ENCODE peak calls at places on chromosomes 7 and 10, in seven cellular contexts. D is cardiac fibroblast, G is uterus, B is AG04450, H is fibroblast of mammary gland, U is GM12865, W is cardiac muscle cell. C is an unnamed sample.

GRCh38 chr10:69733791-69734261 is 67.9 kb upstream of the COL13A1 start:
- DNase-seq in D (peak), G (no peak), B (no peak), H (peak), U (no peak), W (peak), C (peak)

GRCh38 chr10:17062493-17063487 is 66.8 kb downstream of the CUBN start:
- DNase-seq in D (peak), G (peak), B (peak), H (peak), U (no peak), W (peak), C (peak)

GRCh38 chr10:24957624-24958435 is 5.4 kb upstream of the PRTFDC1 start:
- DNase-seq in D (peak), G (no peak), B (peak), H (peak), U (no peak), W (peak), C (peak)

GRCh38 chr10:1119501-1119900 is 63.3 kb downstream of the WDR37 start:
- DNase-seq in D (no peak), G (no peak), B (no peak), H (no peak), U (no peak), W (peak), C (no peak)

GRCh38 chr7:151101621-151102396 is 15.5 kb downstream of the AGAP3 start:
- DNase-seq in D (no peak), G (no peak), B (no peak), H (no peak), U (no peak), W (no peak), C (no peak)

GRCh38 chr10:74612195-74612594 is 214.2 kb upstream of the KAT6B start:
- DNase-seq in D (peak), G (no peak), B (no peak), H (peak), U (no peak), W (peak), C (peak)

GRCh38 chr10:102831322-102832071 is 5.7 kb downstream of the CYP17A1 start:
- DNase-seq in D (no peak), G (no peak), B (no peak), H (peak), U (no peak), W (no peak), C (peak)

GRCh38 chr7:154795014-154795413 is 207.9 kb downstream of the PAXIP1 start:
- DNase-seq in D (no peak), G (no peak), B (no peak), H (no peak), U (no peak), W (no peak), C (no peak)

GRCh38 chr7:92731327-92732063 is 104.9 kb downstream of the CDK6 start:
- DNase-seq in D (peak), G (no peak), B (no peak), H (no peak), U (no peak), W (peak), C (no peak)

GRCh38 chr10:25818751-25819150 is 115.3 kb upstream of the MYO3A start:
- DNase-seq in D (no peak), G (no peak), B (no peak), H (no peak), U (no peak), W (no peak), C (no peak)

GRCh38 chr7:142345817-142346216 is 88.0 kb upstream of the PRSS58 start:
- DNase-seq in D (no peak), G (no peak), B (no peak), H (no peak), U (no peak), W (no peak), C (no peak)

GRCh38 chr7:4851459-4852422 is 10.1 kb downstream of the PAPOLB start:
- DNase-seq in D (no peak), G (no peak), B (no peak), H (peak), U (no peak), W (no peak), C (no peak)

GRCh38 chr7:107913846-107914245 is 22.9 kb downstream of the DLD start:
- DNase-seq in D (no peak), G (no peak), B (no peak), H (peak), U (no peak), W (no peak), C (no peak)

DNA sequence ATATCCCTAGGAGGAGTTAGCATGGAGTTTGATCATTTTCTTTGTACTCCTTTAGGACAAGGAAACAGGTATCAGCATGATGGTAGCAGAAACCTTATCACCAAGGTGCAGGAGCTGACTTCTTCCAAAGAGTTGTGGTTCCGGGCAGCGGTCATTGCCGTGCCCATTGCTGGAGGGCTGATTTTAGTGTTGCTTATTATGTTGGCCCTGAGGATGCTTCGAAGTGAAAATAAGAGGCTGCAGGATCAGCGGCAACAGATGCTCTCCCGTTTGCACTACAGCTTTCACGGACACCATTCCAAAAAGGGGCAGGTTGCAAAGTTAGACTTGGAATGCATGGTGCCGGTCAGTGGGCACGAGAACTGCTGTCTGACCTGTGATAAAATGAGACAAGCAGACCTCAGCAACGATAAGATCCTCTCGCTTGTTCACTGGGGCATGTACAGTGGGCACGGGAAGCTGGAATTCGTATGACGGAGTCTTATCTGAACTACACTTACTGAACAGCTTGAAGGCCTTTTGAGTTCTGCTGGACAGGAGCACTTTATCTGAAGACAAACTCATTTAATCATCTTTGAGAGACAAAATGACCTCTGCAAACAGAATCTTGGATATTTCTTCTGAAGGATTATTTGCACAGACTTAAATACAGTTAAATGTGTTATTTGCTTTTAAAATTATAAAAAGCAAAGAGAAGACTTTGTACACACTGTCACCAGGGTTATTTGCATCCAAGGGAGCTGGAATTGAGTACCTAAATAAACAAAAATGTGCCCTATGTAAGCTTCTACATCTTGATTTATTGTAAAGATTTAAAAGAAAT is 4.8 kb downstream of the BAMBI start:
- DNase-seq in D (no peak), G (no peak), B (no peak), H (no peak), U (no peak), W (peak), C (no peak)
- H3K4me3 ChIP-seq in D (peak), G (peak), B (no peak), H (no peak), U (no peak), W (peak), C (no peak)

GRCh38 chr7:910441-910861 is 34.1 kb downstream of the GET4 start:
- DNase-seq in D (no peak), G (no peak), B (no peak), H (no peak), U (no peak), W (no peak), C (no peak)

GRCh38 chr7:910931-911431 is 34.6 kb downstream of the GET4 start:
- DNase-seq in D (no peak), G (no peak), B (no peak), H (no peak), U (no peak), W (no peak), C (no peak)

GRCh38 chr7:908159-908918 is 32.0 kb downstream of the GET4 start:
- DNase-seq in D (no peak), G (no peak), B (no peak), H (no peak), U (no peak), W (no peak), C (no peak)

GRCh38 chr7:907158-907980 is 31.0 kb downstream of the GET4 start:
- DNase-seq in D (no peak), G (no peak), B (no peak), H (no peak), U (no peak), W (peak), C (no peak)

DNA sequence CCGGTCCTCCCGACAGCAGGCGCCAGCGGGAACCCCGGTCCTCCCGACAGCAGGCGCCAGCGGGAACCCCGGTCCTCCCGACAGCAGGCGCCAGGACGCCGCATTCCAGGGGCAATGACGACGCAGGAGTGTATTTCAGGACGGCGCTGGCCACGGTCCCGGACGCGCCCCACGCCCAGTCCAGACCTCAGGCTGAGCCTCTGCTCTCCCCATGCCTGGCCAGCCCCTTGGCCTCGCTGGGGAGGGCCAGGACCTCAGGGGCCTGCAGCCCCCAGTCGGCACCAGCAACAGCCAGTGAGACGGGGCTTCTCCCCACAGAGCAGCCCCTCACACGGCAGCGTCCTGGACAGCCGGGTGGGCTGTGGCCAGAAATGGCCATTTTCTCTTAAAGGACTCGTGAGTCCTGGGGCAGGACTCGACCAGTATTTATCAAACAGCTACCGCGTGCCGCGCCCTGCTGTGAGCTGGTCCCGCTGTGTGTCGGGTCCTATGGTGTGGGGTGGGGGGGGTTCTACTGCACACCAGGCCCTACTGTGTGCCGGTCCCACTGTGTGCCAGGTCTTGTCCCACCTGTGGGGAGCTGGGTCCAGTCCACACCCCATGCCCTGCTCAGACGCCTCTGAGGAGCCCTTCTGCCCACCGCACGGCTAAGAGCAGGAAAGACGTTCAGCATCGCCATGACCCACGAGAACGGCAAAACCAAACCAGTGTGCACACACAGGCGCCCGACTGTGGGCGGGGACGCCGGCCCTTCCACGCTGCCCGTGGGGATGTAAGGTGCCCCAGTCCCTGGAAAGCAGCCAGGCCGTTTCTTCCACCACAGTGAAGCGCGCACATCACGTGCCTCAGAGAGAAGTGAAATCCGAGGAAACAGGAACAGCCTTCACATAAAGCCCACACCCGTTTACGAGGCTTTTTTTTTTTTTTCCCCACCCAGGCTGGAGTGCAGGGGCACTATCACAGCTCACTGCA is 33.3 kb downstream of the GET4 start:
- DNase-seq in D (peak), G (no peak), B (no peak), H (no peak), U (no peak), W (peak), C (peak)
- TF ChIP-seq CTCF in D (no peak), G (no peak), B (no peak), H (no peak), U (no peak), W (no peak), C (no peak)

DNA sequence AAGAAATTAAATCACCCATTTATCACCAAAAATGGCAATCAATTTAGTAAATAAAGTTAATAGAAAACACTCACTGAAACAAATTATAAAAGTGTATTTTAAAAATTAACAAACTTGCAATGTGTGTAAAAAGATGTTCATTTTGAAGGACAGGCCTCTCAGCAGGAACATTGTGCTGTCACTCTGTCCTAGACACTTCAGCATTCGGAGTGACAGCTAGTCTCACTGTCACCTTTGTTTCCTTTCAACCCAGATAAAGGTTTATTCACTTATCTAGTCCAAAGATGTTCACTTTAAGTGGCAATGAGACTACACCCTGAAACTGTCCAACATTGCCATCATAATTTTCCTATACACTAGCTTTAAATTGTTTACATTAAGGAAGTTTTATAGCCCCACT is 91.9 kb upstream of the PLXDC2 start:
- DNase-seq in D (no peak), G (no peak), B (no peak), H (no peak), U (no peak), W (no peak), C (no peak)
- H3K4me3 ChIP-seq in D (no peak), G (no peak), B (no peak), H (no peak), U (no peak), W (no peak), C (no peak)

GRCh38 chr10:60203993-60204618 is 185.6 kb downstream of the ANK3 start:
- DNase-seq in D (peak), G (no peak), B (no peak), H (peak), U (peak), W (peak), C (peak)
- TF ChIP-seq CTCF in D (peak), G (peak), B (peak), H (peak), U (peak), W (peak), C (peak)

GRCh38 chr10:59284111-59284975 is 78.0 kb downstream of the FAM13C start:
- DNase-seq in D (no peak), G (no peak), B (no peak), H (no peak), U (no peak), W (no peak), C (no peak)
- H3K4me3 ChIP-seq in D (no peak), G (no peak), B (no peak), H (no peak), U (no peak), W (no peak), C (no peak)

GRCh38 chr10:96512524-96512991 is 1.2 kb downstream of the TLL2 start:
- DNase-seq in D (peak), G (no peak), B (no peak), H (peak), U (peak), W (peak), C (peak)

GRCh38 chr10:96509017-96509641 is 4.6 kb downstream of the TLL2 start:
- DNase-seq in D (no peak), G (no peak), B (no peak), H (peak), U (no peak), W (peak), C (peak)

GRCh38 chr10:96513686-96514551 is at the start of gene TLL2:
- DNase-seq in D (peak), G (peak), B (peak), H (peak), U (peak), W (peak), C (peak)

GRCh38 chr10:96512997-96513685 is 585 bp downstream of the TLL2 start:
- DNase-seq in D (peak), G (no peak), B (no peak), H (peak), U (no peak), W (peak), C (peak)

GRCh38 chr10:96511044-96511945 is 2.4 kb downstream of the TLL2 start:
- DNase-seq in D (peak), G (no peak), B (no peak), H (peak), U (peak), W (peak), C (peak)
- TF ChIP-seq CTCF in D (peak), G (peak), B (peak), H (peak), U (peak), W (peak), C (peak)

GRCh38 chr7:147571436-147572180 is 1019.0 kb upstream of the C7orf33 start:
- DNase-seq in D (no peak), G (no peak), B (no peak), H (no peak), U (no peak), W (no peak), C (no peak)
- H3K4me3 ChIP-seq in D (no peak), G (no peak), B (no peak), H (no peak), U (no peak), W (no peak), C (no peak)

DNA sequence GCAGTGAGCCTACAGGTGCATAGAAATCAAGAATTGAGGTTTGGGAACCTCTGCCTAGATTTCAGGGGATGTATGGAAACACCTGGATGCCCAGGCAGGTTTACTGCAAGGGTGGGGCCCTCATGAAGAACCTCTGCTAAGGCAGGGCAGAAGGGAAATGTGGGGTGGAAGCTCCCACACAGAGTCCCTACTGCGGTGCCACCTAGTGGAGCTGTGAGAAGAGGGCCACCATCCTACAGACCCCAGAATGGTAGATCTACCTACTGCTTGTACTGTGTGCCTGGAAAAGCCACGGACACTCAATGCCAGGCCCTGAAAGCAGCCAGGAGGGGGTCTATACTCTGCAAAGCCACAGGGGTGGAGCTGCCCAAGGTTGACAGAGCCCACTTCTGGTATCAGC is 533.5 kb downstream of the GPAM start:
- DNase-seq in D (no peak), G (no peak), B (no peak), H (no peak), U (no peak), W (no peak), C (no peak)
- TF ChIP-seq CTCF in D (no peak), G (no peak), B (no peak), H (no peak), U (peak), W (no peak), C (no peak)